ENCODE peak calls at places on chromosomes 16 and 17, in four cellular contexts. V, T, I and S are unnamed samples.

GRCh38 chr16:67946128-67946569 is 2.2 kb upstream of the LCAT start:
- DNase-seq in V (no peak), T (no peak), I (no peak), S (no peak)

GRCh38 chr16:3876695-3877094 is 3.8 kb downstream of the CREBBP start:
- DNase-seq in V (no peak), T (no peak), I (peak; percentile 63), S (no peak)

GRCh38 chr16:80337786-80338185 is 203.0 kb upstream of the DYNLRB2 start:
- DNase-seq in V (no peak), T (no peak), I (no peak), S (no peak)

GRCh38 chr17:33097411-33097810 is 105.8 kb downstream of the SPACA3 start:
- DNase-seq in V (no peak), T (no peak), I (no peak), S (no peak)

GRCh38 chr17:7557147-7557764 is 1.3 kb upstream of the TNFSF13 start:
- DNase-seq in V (no peak), T (no peak), I (no peak), S (no peak)

GRCh38 chr16:88724855-88725555 is 18.7 kb downstream of the CTU2 start:
- DNase-seq in V (no peak), T (no peak), I (no peak), S (no peak)

GRCh38 chr17:78411241-78411855 is 32.9 kb downstream of the PGS1 start:
- DNase-seq in V (no peak), T (no peak), I (no peak), S (no peak)

GRCh38 chr16:70706948-70707465 is 21.2 kb upstream of the MTSS2 start:
- DNase-seq in V (peak; percentile 81), T (no peak), I (peak; percentile 91), S (no peak)

GRCh38 chr17:6648181-6648580 is 3.2 kb downstream of the MED31 start:
- DNase-seq in V (peak; percentile 60), T (no peak), I (no peak), S (no peak)

GRCh38 chr17:71163121-71163812 is 957.6 kb upstream of the SOX9 start:
- DNase-seq in V (no peak), T (no peak), I (peak; percentile 41), S (no peak)

GRCh38 chr16:69055003-69055402 is 50.5 kb upstream of the HAS3 start:
- DNase-seq in V (no peak), T (no peak), I (peak; percentile 80), S (no peak)

GRCh38 chr16:69057400-69058378 is 47.8 kb upstream of the HAS3 start:
- DNase-seq in V (peak; percentile 95), T (peak; percentile 64), I (peak; percentile 91), S (no peak)
- TF ChIP-seq CEBPB in V (peak; percentile 89), T (peak; percentile 33), I (peak; percentile 72), S (no peak)

DNA sequence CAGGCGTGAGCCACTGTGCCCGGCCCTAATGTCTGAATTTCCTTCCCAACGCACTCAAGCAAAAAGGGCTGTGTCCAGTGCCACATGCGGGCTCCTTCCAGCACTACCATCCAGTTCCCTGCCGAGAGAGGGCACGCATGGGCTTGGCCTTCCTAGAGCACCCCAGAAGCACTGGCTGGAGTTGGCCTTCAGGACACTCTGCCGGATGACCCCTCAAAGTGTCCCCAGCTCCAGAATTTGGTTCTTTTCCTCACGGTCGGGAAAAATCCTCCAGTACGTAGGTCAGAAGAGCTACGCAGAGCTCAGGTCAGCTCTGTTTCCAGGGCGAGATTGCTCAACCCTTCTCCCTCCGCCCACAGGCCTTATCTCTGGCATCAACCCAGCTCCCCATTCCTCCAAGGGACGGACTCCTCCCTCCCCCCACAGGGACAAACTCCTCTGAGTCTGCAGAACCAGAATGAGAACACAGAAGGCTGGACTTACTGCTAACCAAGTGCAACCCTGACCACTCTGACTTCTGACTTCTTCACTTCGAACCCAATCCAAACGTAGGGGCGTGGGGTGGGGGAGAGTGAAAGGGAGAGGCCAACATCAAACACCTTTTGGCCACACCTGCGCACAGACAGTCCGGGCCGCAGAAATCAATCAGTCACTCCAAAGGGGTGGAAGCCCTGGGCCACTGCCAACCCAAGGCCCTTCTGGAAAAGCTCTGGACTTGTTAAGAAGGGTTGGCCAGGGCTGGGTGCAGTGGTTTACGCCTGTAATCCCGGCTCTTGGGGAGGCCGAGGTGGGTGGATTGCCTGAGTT is 3.6 kb downstream of the CDC42EP4 start:
- DNase-seq in V (peak; percentile 95), T (peak; percentile 86), I (peak; percentile 93), S (no peak)
- TF ChIP-seq CEBPB in V (peak; percentile 100), T (no peak), I (peak; percentile 99), S (no peak)

GRCh38 chr16:47132310-47132709 is 11.4 kb downstream of the NETO2 start:
- DNase-seq in V (no peak), T (no peak), I (peak; percentile 5), S (no peak)

GRCh38 chr16:47134550-47134949 is 9.2 kb downstream of the NETO2 start:
- DNase-seq in V (no peak), T (no peak), I (no peak), S (no peak)

GRCh38 chr16:47139561-47140185 is 4.1 kb downstream of the NETO2 start:
- DNase-seq in V (no peak), T (no peak), I (peak; percentile 13), S (no peak)

GRCh38 chr16:47140686-47141085 is 3.1 kb downstream of the NETO2 start:
- DNase-seq in V (no peak), T (no peak), I (no peak), S (no peak)

GRCh38 chr16:47136101-47136820 is 7.5 kb downstream of the NETO2 start:
- DNase-seq in V (peak; percentile 25), T (peak; percentile 21), I (peak; percentile 45), S (no peak)
- TF ChIP-seq CEBPB in V (no peak), T (no peak), I (no peak), S (no peak)

DNA sequence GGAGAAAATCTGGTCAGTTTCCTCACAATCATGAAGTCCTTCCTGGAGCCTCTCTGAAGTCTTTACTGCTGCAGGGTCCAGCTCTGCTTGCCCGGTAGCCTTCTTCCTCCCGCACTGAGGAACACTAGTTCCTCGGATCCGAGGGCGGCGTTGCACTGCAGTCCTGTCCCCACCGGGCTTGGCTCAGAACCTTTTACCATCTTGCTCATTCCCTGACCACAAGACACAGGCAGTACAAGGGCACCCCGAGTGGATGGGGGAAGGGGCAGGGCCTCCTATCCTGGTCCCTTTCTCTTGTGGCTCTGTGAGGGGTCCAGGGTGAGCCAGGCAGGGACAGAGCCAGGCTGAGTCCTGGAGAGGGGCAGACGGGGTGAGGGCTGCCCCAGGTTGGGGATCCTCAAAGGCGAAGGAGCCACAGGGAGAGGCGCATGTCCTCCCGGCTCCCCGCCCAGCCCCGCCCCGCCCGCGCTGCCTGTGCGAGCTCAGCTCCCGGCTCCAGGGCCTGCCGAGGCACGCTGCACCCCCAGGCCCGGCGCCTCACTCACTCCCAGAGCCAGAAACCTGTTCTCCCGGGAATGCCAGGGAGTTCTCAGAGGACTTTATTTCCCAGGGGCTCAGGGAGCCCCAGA is 1.5 kb downstream of the FOXN1 start:
- DNase-seq in V (no peak), T (no peak), I (no peak), S (peak; percentile 65)
- TF ChIP-seq CEBPB in V (no peak), T (no peak), I (no peak), S (no peak)

GRCh38 chr16:9846362-9847099 is 335.7 kb downstream of the GRIN2A start:
- DNase-seq in V (peak; percentile 12), T (no peak), I (no peak), S (no peak)

GRCh38 chr16:9844361-9844760 is 337.9 kb downstream of the GRIN2A start:
- DNase-seq in V (peak; percentile 6), T (no peak), I (no peak), S (no peak)

GRCh38 chr16:9845661-9846361 is 336.4 kb downstream of the GRIN2A start:
- DNase-seq in V (peak; percentile 9), T (no peak), I (no peak), S (no peak)

GRCh38 chr16:9840761-9841665 is 341.2 kb downstream of the GRIN2A start:
- DNase-seq in V (no peak), T (no peak), I (no peak), S (no peak)

GRCh38 chr16:9843424-9844013 is 338.7 kb downstream of the GRIN2A start:
- DNase-seq in V (no peak), T (no peak), I (no peak), S (no peak)
- TF ChIP-seq CEBPB in V (no peak), T (no peak), I (no peak), S (no peak)

GRCh38 chr16:62014534-62014933 is 21.7 kb downstream of the CDH8 start:
- DNase-seq in V (no peak), T (no peak), I (no peak), S (no peak)
- TF ChIP-seq CEBPB in V (no peak), T (no peak), I (no peak), S (no peak)

GRCh38 chr17:4206945-4207344 is 56.8 kb downstream of the ANKFY1 start:
- DNase-seq in V (no peak), T (no peak), I (no peak), S (no peak)

GRCh38 chr17:4208228-4208627 is 55.6 kb downstream of the ANKFY1 start:
- DNase-seq in V (no peak), T (no peak), I (peak; percentile 28), S (no peak)

GRCh38 chr17:4204190-4204589 is 59.6 kb downstream of the ANKFY1 start:
- DNase-seq in V (no peak), T (no peak), I (peak; percentile 72), S (no peak)

GRCh38 chr17:4204676-4205075 is 59.1 kb downstream of the ANKFY1 start:
- DNase-seq in V (no peak), T (no peak), I (peak; percentile 96), S (no peak)

DNA sequence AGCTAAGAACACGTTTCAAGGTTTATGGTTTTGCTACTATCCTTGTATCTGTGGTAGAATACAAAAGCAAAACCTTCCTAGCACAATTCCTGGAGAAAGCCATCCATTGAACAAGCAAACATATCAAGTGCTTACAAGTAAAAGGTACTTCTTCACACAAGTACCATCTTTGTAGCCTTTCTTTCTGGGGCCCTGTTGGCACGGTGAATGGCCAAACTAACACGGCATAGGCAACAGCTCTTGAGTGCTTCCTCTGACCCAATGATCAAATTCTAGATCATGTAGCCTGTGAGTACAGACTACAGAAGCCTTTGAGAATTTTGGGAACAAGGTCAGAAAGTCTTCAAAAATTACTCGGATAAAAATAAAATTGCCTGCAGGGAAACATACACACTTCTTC is 57.9 kb downstream of the ANKFY1 start:
- DNase-seq in V (no peak), T (no peak), I (no peak), S (no peak)
- TF ChIP-seq CEBPB in V (no peak), T (no peak), I (no peak), S (no peak)

GRCh38 chr16:57541754-57542435 is 548 bp upstream of the ADGRG5 start:
- DNase-seq in V (no peak), T (no peak), I (no peak), S (no peak)
- TF ChIP-seq CEBPB in V (no peak), T (no peak), I (no peak), S (no peak)

GRCh38 chr17:39863918-39864746 is at the start of gene IKZF3:
- DNase-seq in V (peak; percentile 62), T (no peak), I (peak; percentile 18), S (peak; percentile 44)
- TF ChIP-seq CEBPB in V (no peak), T (no peak), I (no peak), S (no peak)

GRCh38 chr16:74999208-74999682 is 421 bp downstream of the ZNRF1 start:
- DNase-seq in V (no peak), T (no peak), I (no peak), S (no peak)
- TF ChIP-seq CEBPB in V (no peak), T (no peak), I (no peak), S (no peak)